ENCODE peak calls at places on chromosomes 11 and 22, in eight cellular contexts. I, Q, H, G, L, U, V and Y are unnamed samples.
A peak's percentile ranks its signal among the peaks of the same experiment; 100 is the strongest.

GRCh38 chr11:44338721-44339529 is 29.0 kb upstream of the ALX4 start:
- DNase-seq in I (no peak), Q (no peak), H (no peak), G (no peak), L (no peak), U (no peak), V (no peak), Y (no peak)

GRCh38 chr11:27234043-27234668 is 128.9 kb downstream of the CCDC34 start:
- DNase-seq in I (peak; percentile 80), Q (no peak), H (no peak), G (peak; percentile 97), L (no peak), U (no peak), V (peak; percentile 56), Y (peak; percentile 73)

GRCh38 chr11:3186166-3186953 is 21.2 kb upstream of the OSBPL5 start:
- DNase-seq in I (no peak), Q (no peak), H (no peak), G (no peak), L (no peak), U (no peak), V (peak; percentile 2), Y (peak; percentile 47)

GRCh38 chr22:24588756-24589481 is 4.0 kb downstream of the LRRC75B start:
- DNase-seq in I (no peak), Q (no peak), H (no peak), G (no peak), L (no peak), U (no peak), V (no peak), Y (no peak)

GRCh38 chr11:119044708-119045107 is 12.3 kb downstream of the HYOU1 start:
- DNase-seq in I (no peak), Q (no peak), H (no peak), G (no peak), L (no peak), U (no peak), V (no peak), Y (peak; percentile 30)

GRCh38 chr11:110434952-110435779 is 5.4 kb downstream of the FDX1 start:
- DNase-seq in I (peak; percentile 22), Q (peak; percentile 24), H (no peak), G (no peak), L (no peak), U (no peak), V (peak; percentile 20), Y (no peak)

GRCh38 chr11:102138677-102139076 is 28.4 kb downstream of the YAP1 start:
- DNase-seq in I (peak; percentile 74), Q (no peak), H (no peak), G (peak; percentile 66), L (no peak), U (no peak), V (no peak), Y (no peak)

GRCh38 chr11:77202941-77203900 is 75.2 kb downstream of the MYO7A start:
- DNase-seq in I (no peak), Q (no peak), H (no peak), G (no peak), L (no peak), U (peak; percentile 71), V (peak; percentile 5), Y (peak; percentile 66)

GRCh38 chr22:39179841-39180335 is 27.4 kb upstream of the CBX7 start:
- DNase-seq in I (no peak), Q (no peak), H (no peak), G (no peak), L (no peak), U (no peak), V (no peak), Y (peak; percentile 68)

GRCh38 chr22:32204856-32205722 is at the start of gene RFPL2:
- DNase-seq in I (peak; percentile 68), Q (peak; percentile 66), H (peak; percentile 69), G (peak; percentile 15), L (no peak), U (peak; percentile 76), V (peak; percentile 32), Y (no peak)

GRCh38 chr11:47791774-47792173 is 24.6 kb upstream of the FNBP4 start:
- DNase-seq in I (no peak), Q (no peak), H (no peak), G (no peak), L (no peak), U (no peak), V (no peak), Y (no peak)

GRCh38 chr22:49887074-49887471 is 31.2 kb downstream of the ALG12 start:
- DNase-seq in I (no peak), Q (no peak), H (no peak), G (no peak), L (no peak), U (no peak), V (no peak), Y (no peak)

GRCh38 chr11:128598755-128599154 is 11.4 kb upstream of the ETS1 start:
- DNase-seq in I (no peak), Q (no peak), H (no peak), G (no peak), L (no peak), U (no peak), V (no peak), Y (no peak)

GRCh38 chr22:19127329-19128008 is 3.6 kb upstream of the TSSK2 start:
- DNase-seq in I (no peak), Q (no peak), H (no peak), G (no peak), L (no peak), U (no peak), V (peak; percentile 35), Y (no peak)

DNA sequence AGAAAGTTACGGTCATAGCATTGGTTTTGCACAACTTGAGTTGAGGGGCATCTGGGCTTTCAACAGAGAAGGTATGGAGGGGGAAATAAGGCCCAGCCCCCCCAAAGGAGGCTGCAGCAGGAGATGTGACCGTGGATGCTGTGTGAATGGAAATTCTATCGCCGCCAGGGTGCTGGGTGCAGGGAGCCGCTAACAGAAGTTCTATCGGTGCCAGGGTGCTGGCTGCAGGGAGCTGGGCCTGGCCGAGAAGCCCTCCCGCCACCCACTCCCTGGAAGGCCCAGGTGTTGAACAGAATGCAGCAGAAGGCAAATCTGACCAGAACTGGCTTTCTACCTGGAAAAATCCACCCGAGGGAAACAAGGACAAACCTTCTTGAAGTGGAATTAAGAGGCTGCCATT is 115.0 kb downstream of the SHANK2 start:
- DNase-seq in I (no peak), Q (no peak), H (no peak), G (no peak), L (no peak), U (peak; percentile 45), V (no peak), Y (peak; percentile 39)
- H3K27ac ChIP-seq in I (no peak overlapping the region), Q (no peak overlapping the region), H (no peak overlapping the region), G (no peak overlapping the region), L (no peak overlapping the region), U (no peak overlapping the region), V (no peak overlapping the region), Y (no peak overlapping the region)

DNA sequence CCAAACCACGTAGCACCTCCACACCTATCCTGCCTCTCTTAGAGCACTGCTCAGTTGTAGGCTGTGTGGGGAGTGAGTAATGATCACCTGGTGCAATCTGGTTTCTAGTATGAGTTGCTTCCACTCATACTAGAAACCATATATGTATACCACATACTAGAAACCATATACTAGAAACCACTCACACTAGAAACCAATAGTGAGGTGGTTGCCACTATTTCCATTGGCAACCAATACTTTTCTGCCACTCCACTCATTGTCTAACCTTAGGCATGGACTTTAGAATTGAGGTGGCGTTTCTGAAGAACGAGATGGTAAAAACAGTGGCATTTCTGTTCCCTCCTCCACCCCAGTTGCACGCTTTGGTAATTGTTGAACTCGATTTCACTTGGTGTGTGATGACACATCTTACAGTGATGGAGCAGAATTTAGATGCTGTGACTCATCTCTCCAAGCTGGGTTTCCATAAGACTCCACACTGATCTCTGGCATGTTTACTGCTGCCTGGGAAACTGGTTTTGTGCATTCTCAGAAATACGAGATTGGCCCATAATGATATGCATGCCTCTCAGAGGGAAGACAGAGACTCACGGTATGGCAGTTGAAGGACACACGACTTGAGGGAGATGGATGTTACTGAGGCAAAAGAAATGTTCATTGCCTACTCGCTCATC is 82.9 kb downstream of the KIRREL3 start:
- DNase-seq in I (peak; percentile 96), Q (no peak), H (no peak), G (peak; percentile 93), L (no peak), U (no peak), V (no peak), Y (no peak)
- H3K27ac ChIP-seq in I (peak overlapping the region; percentile 99), Q (no peak overlapping the region), H (no peak overlapping the region), G (peak overlapping the region; percentile 90), L (peak overlapping the region; percentile 32), U (no peak overlapping the region), V (no peak overlapping the region), Y (no peak overlapping the region)

GRCh38 chr11:59815754-59816153 is 5.2 kb upstream of the MRPL16 start:
- DNase-seq in I (no peak), Q (no peak), H (no peak), G (no peak), L (no peak), U (no peak), V (no peak), Y (no peak)

GRCh38 chr11:59810911-59811259 is 307 bp upstream of the MRPL16 start:
- DNase-seq in I (no peak), Q (no peak), H (no peak), G (no peak), L (no peak), U (no peak), V (no peak), Y (no peak)

GRCh38 chr11:59812220-59812619 is 1.6 kb upstream of the MRPL16 start:
- DNase-seq in I (no peak), Q (no peak), H (no peak), G (no peak), L (no peak), U (no peak), V (no peak), Y (no peak)

GRCh38 chr11:59810189-59810910 is at the start of gene MRPL16:
- DNase-seq in I (peak; percentile 92), Q (peak; percentile 92), H (peak; percentile 92), G (peak; percentile 69), L (peak; percentile 54), U (peak; percentile 94), V (peak; percentile 94), Y (peak; percentile 95)

DNA sequence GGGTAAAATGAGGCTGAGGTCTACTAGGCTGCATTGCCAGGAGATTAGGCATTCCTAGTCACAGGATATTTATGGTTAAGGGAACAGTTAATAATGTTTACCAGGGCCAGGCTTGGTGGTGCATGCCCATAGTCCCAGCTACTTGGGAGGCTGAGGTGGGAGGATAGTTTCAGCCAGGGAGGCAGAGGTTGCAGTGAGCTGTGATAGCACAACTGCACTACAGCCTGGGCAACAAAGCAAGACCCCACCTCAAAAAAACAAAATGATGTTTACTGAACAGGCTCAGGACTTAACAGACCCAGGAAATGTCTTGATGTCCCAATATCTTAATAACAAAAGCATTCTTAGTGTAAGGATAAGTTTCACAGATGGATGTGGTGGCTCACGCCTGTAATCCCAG is 2.8 kb upstream of the MRPL16 start:
- DNase-seq in I (no peak), Q (no peak), H (no peak), G (no peak), L (no peak), U (no peak), V (no peak), Y (no peak)
- H3K27ac ChIP-seq in I (no peak overlapping the region), Q (no peak overlapping the region), H (no peak overlapping the region), G (no peak overlapping the region), L (no peak overlapping the region), U (no peak overlapping the region), V (no peak overlapping the region), Y (no peak overlapping the region)

GRCh38 chr11:22192642-22193347 is at the start of gene ANO5:
- DNase-seq in I (no peak), Q (no peak), H (peak; percentile 73), G (no peak), L (peak; percentile 14), U (peak; percentile 91), V (peak; percentile 74), Y (peak; percentile 78)
- H3K27ac ChIP-seq in I (no peak within 1 kb of the TSS), Q (peak within 1 kb of the TSS; percentile 32), H (peak within 1 kb of the TSS; percentile 56), G (no peak within 1 kb of the TSS), L (no peak within 1 kb of the TSS), U (peak within 1 kb of the TSS; percentile 31), V (peak within 1 kb of the TSS; percentile 89), Y (peak within 1 kb of the TSS; percentile 66)